ENCODE peak calls at places on chromosomes 4 and X, in seven cellular contexts. W is GM23338, V is GM12878, R is SK-N-SH, K is K562, X is Panc1, Q is HepG2. N is an unnamed sample.

GRCh38 chrX:71509289-71509688 is 23.6 kb upstream of the OGT start:
- DNase-seq in W (no peak), V (no peak), R (no peak), K (no peak), X (no peak), Q (no peak), N (no peak)

GRCh38 chr4:183872531-183872930 is 32.6 kb upstream of the STOX2 start:
- DNase-seq in W (no peak), V (no peak), R (peak), K (no peak), X (no peak), Q (no peak), N (no peak)

GRCh38 chr4:3411676-3412075 is 30.1 kb upstream of the HGFAC start:
- DNase-seq in W (no peak), V (no peak), R (no peak), K (no peak), X (no peak), Q (no peak), N (no peak)

GRCh38 chrX:12026481-12026880 is 111.8 kb upstream of the FRMPD4 start:
- DNase-seq in W (no peak), V (no peak), R (no peak), K (no peak), X (no peak), Q (no peak), N (no peak)

GRCh38 chr4:116180056-116180690 is 905.2 kb downstream of the TRAM1L1 start:
- DNase-seq in W (peak), V (no peak), R (peak), K (no peak), X (no peak), Q (no peak), N (no peak)

GRCh38 chrX:119477812-119478232 is 9.6 kb downstream of the SLC25A5 start:
- DNase-seq in W (no peak), V (no peak), R (no peak), K (peak), X (no peak), Q (peak), N (no peak)

GRCh38 chrX:42085836-42086235 is 162.5 kb upstream of the CASK start:
- DNase-seq in W (no peak), V (no peak), R (no peak), K (no peak), X (no peak), Q (no peak), N (no peak)

GRCh38 chr4:8617486-8618040 is 25.0 kb downstream of the CPZ start:
- DNase-seq in W (no peak), V (no peak), R (no peak), K (no peak), X (no peak), Q (no peak), N (no peak)

GRCh38 chr4:175147233-175147632 is 229.1 kb downstream of the ADAM29 start:
- DNase-seq in W (no peak), V (no peak), R (no peak), K (no peak), X (no peak), Q (no peak), N (no peak)

GRCh38 chrX:41543022-41543421 is 95.9 kb downstream of the NYX start:
- DNase-seq in W (no peak), V (no peak), R (no peak), K (no peak), X (no peak), Q (no peak), N (no peak)

GRCh38 chr4:118842055-118842454 is 6.1 kb upstream of the SEC24D start:
- DNase-seq in W (no peak), V (no peak), R (no peak), K (no peak), X (no peak), Q (no peak), N (no peak)

GRCh38 chrX:34563809-34564208 is 93.3 kb downstream of the TMEM47 start:
- DNase-seq in W (peak), V (no peak), R (no peak), K (no peak), X (no peak), Q (no peak), N (no peak)

GRCh38 chrX:3522016-3522690 is 175.7 kb upstream of the MXRA5 start:
- DNase-seq in W (no peak), V (no peak), R (no peak), K (no peak), X (no peak), Q (no peak), N (no peak)

GRCh38 chr4:145899886-145900466 is 38.6 kb downstream of the ZNF827 start:
- DNase-seq in W (no peak), V (no peak), R (no peak), K (no peak), X (no peak), Q (no peak), N (no peak)

GRCh38 chr4:172344266-172344772 is 531.1 kb downstream of the GALNTL6 start:
- DNase-seq in W (no peak), V (no peak), R (peak), K (no peak), X (no peak), Q (no peak), N (no peak)

GRCh38 chr4:148431401-148431800 is 10.8 kb downstream of the NR3C2 start:
- DNase-seq in W (no peak), V (no peak), R (peak), K (no peak), X (no peak), Q (peak), N (no peak)

GRCh38 chr4:74311696-74312313 is 3.5 kb downstream of the EPGN start:
- DNase-seq in W (peak), V (peak), R (peak), K (no peak), X (peak), Q (peak), N (peak)

GRCh38 chrX:80806557-80806956 is 3.1 kb downstream of the BRWD3 start:
- DNase-seq in W (no peak), V (no peak), R (no peak), K (no peak), X (no peak), Q (no peak), N (no peak)

GRCh38 chr4:125303058-125303457 is 11.7 kb upstream of the FAT4 start:
- DNase-seq in W (no peak), V (no peak), R (no peak), K (no peak), X (no peak), Q (no peak), N (no peak)

GRCh38 chr4:3291411-3291968 is 1.3 kb upstream of the RGS12 start:
- DNase-seq in W (peak), V (no peak), R (no peak), K (no peak), X (no peak), Q (peak), N (no peak)

GRCh38 chrX:114065612-114066178 is 518.2 kb upstream of the HTR2C start:
- DNase-seq in W (no peak), V (no peak), R (no peak), K (no peak), X (no peak), Q (no peak), N (no peak)

GRCh38 chr4:183300070-183300469 is 20.0 kb downstream of the CLDN22 start:
- DNase-seq in W (peak), V (no peak), R (no peak), K (no peak), X (no peak), Q (no peak), N (no peak)

GRCh38 chr4:2745981-2746806 is 9.9 kb downstream of the TNIP2 start:
- DNase-seq in W (no peak), V (peak), R (no peak), K (peak), X (no peak), Q (no peak), N (peak)

GRCh38 chr4:141686929-141687328 is 50.5 kb downstream of the IL15 start:
- DNase-seq in W (no peak), V (no peak), R (no peak), K (no peak), X (no peak), Q (no peak), N (no peak)

GRCh38 chr4:82642321-82642720 is 80.5 kb upstream of the TMEM150C start:
- DNase-seq in W (no peak), V (no peak), R (no peak), K (no peak), X (no peak), Q (no peak), N (no peak)

GRCh38 chr4:38511702-38512101 is 152.3 kb upstream of the KLF3 start:
- DNase-seq in W (no peak), V (no peak), R (no peak), K (no peak), X (no peak), Q (no peak), N (no peak)

GRCh38 chr4:61044837-61045236 is 155.3 kb upstream of the ADGRL3 start:
- DNase-seq in W (no peak), V (no peak), R (no peak), K (no peak), X (no peak), Q (no peak), N (no peak)

GRCh38 chr4:112706840-112707207 is 69.9 kb downstream of the LARP7 start:
- DNase-seq in W (no peak), V (no peak), R (no peak), K (no peak), X (no peak), Q (no peak), N (no peak)

GRCh38 chr4:25330905-25331816 is 18.6 kb downstream of the ZCCHC4 start:
- DNase-seq in W (no peak), V (no peak), R (no peak), K (no peak), X (no peak), Q (no peak), N (no peak)

GRCh38 chrX:153454901-153455550 is 9.2 kb upstream of the TREX2 start:
- DNase-seq in W (no peak), V (no peak), R (no peak), K (no peak), X (no peak), Q (no peak), N (no peak)

GRCh38 chrX:75038925-75039324 is 113.7 kb upstream of the NEXMIF start:
- DNase-seq in W (peak), V (peak), R (no peak), K (no peak), X (peak), Q (peak), N (no peak)

GRCh38 chrX:44733931-44734330 is 109.9 kb upstream of the DUSP21 start:
- DNase-seq in W (no peak), V (no peak), R (no peak), K (no peak), X (no peak), Q (no peak), N (no peak)

GRCh38 chrX:9318213-9318612 is 146.6 kb upstream of the TBL1X start:
- DNase-seq in W (no peak), V (no peak), R (no peak), K (no peak), X (no peak), Q (no peak), N (no peak)
- TF ChIP-seq REST in W (no peak), V (no peak), R (no peak), K (no peak), X (no peak), Q (no peak), N (no peak)

DNA sequence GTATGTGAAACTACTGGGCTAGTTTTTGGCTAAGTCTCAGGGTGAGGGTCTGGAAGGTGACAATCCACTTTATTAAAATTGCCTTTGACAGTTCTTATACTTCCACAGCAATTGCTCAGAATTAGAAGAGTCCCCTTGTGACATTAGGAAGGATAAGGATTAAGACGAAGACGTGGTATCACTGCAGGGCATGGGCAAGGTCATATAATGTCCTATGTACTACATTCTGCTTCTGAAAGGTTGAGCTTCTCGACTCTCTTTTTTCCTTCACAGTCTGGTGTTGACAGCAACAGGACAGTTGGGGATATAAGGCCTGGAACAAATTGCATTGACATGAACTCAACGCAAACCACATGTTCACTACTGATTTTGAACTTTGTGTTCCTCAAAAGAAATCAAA is 40.9 kb upstream of the PRDM5 start:
- DNase-seq in W (no peak), V (no peak), R (no peak), K (no peak), X (no peak), Q (no peak), N (no peak)
- H3K27ac ChIP-seq in W (no peak), V (no peak), R (no peak), K (no peak), X (no peak), Q (no peak), N (no peak)

GRCh38 chrX:129771266-129771995 is 8.3 kb upstream of the SASH3 start:
- DNase-seq in W (no peak), V (no peak), R (no peak), K (no peak), X (no peak), Q (no peak), N (no peak)

GRCh38 chrX:129768586-129769466 is 10.9 kb upstream of the SASH3 start:
- DNase-seq in W (no peak), V (no peak), R (no peak), K (no peak), X (no peak), Q (peak), N (no peak)

GRCh38 chrX:129772796-129773431 is 6.8 kb upstream of the SASH3 start:
- DNase-seq in W (peak), V (peak), R (no peak), K (no peak), X (no peak), Q (no peak), N (peak)

GRCh38 chrX:129768186-129768585 is 11.6 kb upstream of the SASH3 start:
- DNase-seq in W (no peak), V (no peak), R (no peak), K (no peak), X (no peak), Q (no peak), N (no peak)

DNA sequence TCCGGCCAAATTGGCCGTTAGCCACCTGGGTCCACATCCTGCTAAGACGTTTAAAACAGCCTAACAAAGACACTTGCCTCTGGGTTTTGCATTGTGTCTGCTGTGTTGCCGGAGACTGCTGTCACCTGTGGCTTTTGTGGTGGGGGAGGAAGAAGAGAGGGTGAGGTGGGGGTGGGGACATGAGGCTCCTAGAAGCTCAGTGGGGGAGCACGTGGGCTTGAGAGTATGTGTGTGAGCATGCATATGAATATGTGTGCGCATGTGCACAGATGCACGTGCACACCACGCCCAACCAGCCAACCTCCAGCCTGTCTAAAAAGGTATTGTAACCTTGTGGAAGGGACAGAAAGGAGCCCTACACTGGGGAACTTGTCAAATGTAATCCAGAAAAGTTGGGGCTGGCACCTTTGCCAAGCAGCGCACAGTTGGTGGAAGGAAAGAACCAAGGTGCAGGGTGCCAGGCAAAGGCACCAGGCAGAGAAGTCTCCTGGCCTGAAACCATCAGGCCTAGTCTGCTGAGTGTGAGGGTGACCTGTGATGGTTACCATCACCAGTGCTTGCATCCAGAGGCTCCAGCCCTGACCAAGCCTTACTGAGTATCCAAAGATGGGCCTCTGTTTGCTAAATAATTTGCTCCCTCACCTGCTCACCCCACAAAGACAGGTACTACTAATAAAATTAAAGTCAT is 10.1 kb upstream of the SASH3 start:
- DNase-seq in W (no peak), V (peak), R (no peak), K (no peak), X (no peak), Q (no peak), N (no peak)
- TF ChIP-seq POLR2AphosphoS5 in W (no peak), V (no peak), R (no peak), K (no peak), X (no peak), Q (no peak), N (no peak)

GRCh38 chr4:40251366-40251765 is 54.5 kb downstream of the RHOH start:
- DNase-seq in W (no peak), V (no peak), R (no peak), K (no peak), X (no peak), Q (no peak), N (no peak)
- TF ChIP-seq REST in W (no peak), V (no peak), R (no peak), K (no peak), X (no peak), Q (no peak), N (no peak)

GRCh38 chrX:39176105-39176504 is 374.8 kb downstream of the MID1IP1 start:
- DNase-seq in W (peak), V (no peak), R (no peak), K (no peak), X (no peak), Q (no peak), N (no peak)

GRCh38 chrX:39170432-39170831 is 369.2 kb downstream of the MID1IP1 start:
- DNase-seq in W (no peak), V (peak), R (no peak), K (no peak), X (no peak), Q (no peak), N (no peak)

GRCh38 chrX:39175418-39176057 is 374.3 kb downstream of the MID1IP1 start:
- DNase-seq in W (no peak), V (no peak), R (no peak), K (no peak), X (no peak), Q (no peak), N (no peak)

GRCh38 chrX:39171686-39172085 is 370.4 kb downstream of the MID1IP1 start:
- DNase-seq in W (no peak), V (no peak), R (no peak), K (no peak), X (no peak), Q (no peak), N (no peak)

GRCh38 chrX:39174761-39175417 is 373.6 kb downstream of the MID1IP1 start:
- DNase-seq in W (no peak), V (no peak), R (no peak), K (no peak), X (no peak), Q (no peak), N (no peak)
- H3K27ac ChIP-seq in W (no peak), V (no peak), R (peak), K (no peak), X (no peak), Q (no peak), N (no peak)

DNA sequence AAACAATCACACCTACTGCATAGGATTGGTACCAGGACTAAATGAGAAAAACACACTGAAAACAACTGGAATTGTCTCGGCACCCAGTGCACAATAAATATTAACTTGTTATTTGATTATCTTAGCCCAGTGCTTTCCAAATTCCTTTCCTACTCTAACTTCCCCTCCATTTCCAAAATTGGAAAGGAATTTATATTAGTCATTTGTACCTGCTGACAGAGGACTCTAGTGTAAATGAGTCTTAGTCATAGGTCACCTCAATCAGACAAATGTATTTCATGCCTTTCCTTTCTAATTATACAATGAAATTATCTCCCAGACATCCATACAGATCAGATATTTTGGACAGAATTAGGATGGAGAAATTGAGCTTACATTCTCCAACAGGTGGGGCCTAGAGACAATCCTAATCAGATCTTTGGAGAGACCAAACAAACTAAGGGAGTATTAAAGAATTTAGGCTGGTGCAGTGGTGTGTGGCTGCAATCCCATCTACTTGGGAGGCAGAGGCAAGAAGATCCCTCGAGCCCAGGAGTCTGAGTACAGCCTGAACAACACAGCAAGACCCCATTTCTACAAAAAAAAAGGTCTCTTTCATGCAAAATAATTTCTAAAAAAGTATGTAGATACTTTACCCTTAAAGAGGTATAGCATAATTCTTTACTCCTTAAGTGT is 10.1 kb downstream of the SH3D19 start:
- DNase-seq in W (no peak), V (no peak), R (no peak), K (no peak), X (peak), Q (peak), N (no peak)
- TF ChIP-seq POLR2AphosphoS5 in W (no peak), V (no peak), R (no peak), K (no peak), X (no peak), Q (no peak), N (no peak)